ENCODE peak calls at places on chromosomes 7 and 10, in ten cellular contexts. W is SK-N-SH, Q is HepG2, R is transverse colon, X is A549, S is tibial nerve, F is GM12878, B is esophagus muscularis mucosa, N is stomach, T is sigmoid colon. K is an unnamed sample.

GRCh38 chr7:87059525-87060287 is at the start of gene ELAPOR2:
- DNase-seq in W (peak; percentile 98), F (peak; percentile 8), X (peak; percentile 19), S (peak; percentile 38), B (no peak), R (peak; percentile 86), N (peak; percentile 73), T (peak; percentile 86), Q (peak; percentile 32), K (peak; percentile 76)

GRCh38 chr7:75056476-75056875 is 17.1 kb downstream of the RCC1L start:
- DNase-seq in F (no peak), X (no peak), N (no peak), T (peak; percentile 84), S (peak; percentile 23), R (no peak), B (no peak), Q (no peak), W (no peak), K (no peak)

GRCh38 chr7:134820295-134820694 is 40.9 kb downstream of the CALD1 start:
- DNase-seq in S (no peak), X (no peak), W (no peak), Q (no peak), F (no peak), R (no peak), N (no peak), T (no peak), B (no peak), K (no peak)

GRCh38 chr7:130791746-130792145 is 57.7 kb upstream of the KLF14 start:
- DNase-seq in T (no peak), S (no peak), W (no peak), X (no peak), F (no peak), B (no peak), R (no peak), N (no peak), Q (no peak), K (no peak)

GRCh38 chr7:23017303-23017702 is 3.4 kb upstream of the HYCC1 start:
- DNase-seq in T (no peak), Q (no peak), B (no peak), N (no peak), S (no peak), F (no peak), X (no peak), R (no peak), W (no peak), K (no peak)

GRCh38 chr10:72564596-72564995 is 61.3 kb downstream of the MICU1 start:
- DNase-seq in X (peak; percentile 15), W (no peak), S (no peak), T (no peak), Q (no peak), N (no peak), B (no peak), R (no peak), F (no peak), K (no peak)

GRCh38 chr10:43888551-43888950 is 239.9 kb upstream of the ZNF32 start:
- DNase-seq in R (no peak), S (no peak), X (no peak), Q (no peak), W (no peak), T (no peak), F (no peak), B (no peak), N (no peak), K (no peak)

GRCh38 chr10:58587676-58588075 is 75.0 kb downstream of the BICC1 start:
- DNase-seq in X (no peak), R (no peak), F (no peak), Q (no peak), T (no peak), N (no peak), S (no peak), W (no peak), B (no peak), K (no peak)

GRCh38 chr7:98077762-98078161 is 28.9 kb upstream of the LMTK2 start:
- DNase-seq in B (peak; percentile 68), W (no peak), T (peak; percentile 1), N (peak; percentile 5), Q (no peak), R (no peak), S (no peak), X (no peak), F (no peak), K (no peak)

GRCh38 chr7:141550694-141551079 is 523 bp upstream of the AGK start:
- DNase-seq in T (no peak), B (no peak), W (peak; percentile 68), N (no peak), S (peak; percentile 5), Q (no peak), F (no peak), R (no peak), X (peak; percentile 7), K (no peak)

GRCh38 chr7:74684921-74685320 is 27.4 kb downstream of the GTF2I start:
- DNase-seq in T (no peak), N (no peak), F (no peak), R (no peak), S (no peak), X (peak; percentile 24), Q (no peak), W (no peak), B (no peak), K (no peak)

GRCh38 chr10:133458021-133458709 is 4.4 kb downstream of the SCART1 start:
- DNase-seq in Q (no peak), F (no peak), R (no peak), W (no peak), S (no peak), X (no peak), N (no peak), T (no peak), B (peak; percentile 88), K (peak; percentile 16)

GRCh38 chr10:34186740-34187139 is 628.4 kb downstream of the PARD3 start:
- DNase-seq in W (no peak), N (no peak), X (no peak), F (no peak), S (no peak), Q (no peak), R (no peak), B (no peak), T (no peak), K (no peak)

GRCh38 chr7:66054063-66054462 is 21.6 kb upstream of the ASL start:
- DNase-seq in R (no peak), X (no peak), S (no peak), Q (no peak), B (no peak), F (no peak), T (no peak), N (no peak), W (no peak), K (no peak)

GRCh38 chr7:107147464-107148214 is 21.2 kb upstream of the HBP1 start:
- DNase-seq in R (no peak), N (no peak), Q (peak; percentile 18), F (no peak), X (peak; percentile 43), B (no peak), W (peak; percentile 51), S (peak; percentile 29), T (no peak), K (no peak)

GRCh38 chr7:50988465-50988864 is 205.8 kb upstream of the GRB10 start:
- DNase-seq in X (no peak), S (no peak), N (no peak), W (no peak), Q (no peak), T (no peak), F (no peak), R (no peak), B (peak; percentile 39), K (no peak)

GRCh38 chr10:33321516-33321915 is 13.0 kb downstream of the NRP1 start:
- DNase-seq in N (no peak), S (no peak), Q (no peak), R (no peak), T (no peak), X (no peak), W (no peak), F (no peak), B (no peak), K (no peak)

GRCh38 chr10:88322336-88323063 is 260.6 kb downstream of the RNLS start:
- DNase-seq in X (no peak), Q (no peak), T (no peak), R (no peak), W (no peak), N (no peak), F (no peak), S (no peak), B (no peak), K (no peak)

GRCh38 chr10:131928248-131929095 is 27.7 kb downstream of the PPP2R2D start:
- DNase-seq in F (peak; percentile 40), B (no peak), Q (no peak), S (no peak), N (peak; percentile 24), T (peak; percentile 48), W (no peak), R (no peak), X (no peak), K (no peak)
- TF ChIP-seq EP300 in F (no peak), B (no peak), Q (no peak), S (no peak), N (no peak), T (no peak), W (no peak), R (no peak), X (no peak), K (no peak)

DNA sequence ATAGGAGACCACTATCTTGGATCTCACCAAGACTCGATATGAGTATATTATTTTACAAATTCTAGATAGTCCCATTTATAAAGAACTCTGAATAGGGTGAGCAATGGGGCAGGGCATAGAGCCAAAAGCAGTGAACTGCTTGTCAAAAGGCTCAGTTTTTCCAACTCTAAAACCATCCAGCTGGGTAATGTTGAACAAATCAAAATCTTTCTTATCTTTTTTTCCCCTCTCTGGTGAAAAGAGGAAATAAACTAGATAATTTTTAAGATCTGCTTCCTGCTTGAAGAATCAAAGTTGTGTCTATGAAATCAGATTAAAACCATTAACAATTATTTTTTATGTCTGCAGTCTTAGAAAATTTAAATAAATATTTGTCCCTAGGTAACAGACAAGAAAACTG is 178.6 kb downstream of the REEP3 start:
- DNase-seq in Q (no peak), R (no peak), B (no peak), T (no peak), S (peak; percentile 51), W (no peak), N (no peak), F (no peak), X (no peak), K (peak; percentile 65)
- H3K4me1 ChIP-seq in Q (no peaks in the 10 kb centered on the region), R (peaks cover 18% of the 10 kb centered on the region), B (peaks cover 39% of the 10 kb centered on the region), T (peaks cover 42% of the 10 kb centered on the region), S (peaks cover 53% of the 10 kb centered on the region), W (peaks cover 61% of the 10 kb centered on the region), N (peaks cover 27% of the 10 kb centered on the region), F (peaks cover 8% of the 10 kb centered on the region), X (peaks cover 45% of the 10 kb centered on the region), K (peaks cover 3% of the 10 kb centered on the region)

DNA sequence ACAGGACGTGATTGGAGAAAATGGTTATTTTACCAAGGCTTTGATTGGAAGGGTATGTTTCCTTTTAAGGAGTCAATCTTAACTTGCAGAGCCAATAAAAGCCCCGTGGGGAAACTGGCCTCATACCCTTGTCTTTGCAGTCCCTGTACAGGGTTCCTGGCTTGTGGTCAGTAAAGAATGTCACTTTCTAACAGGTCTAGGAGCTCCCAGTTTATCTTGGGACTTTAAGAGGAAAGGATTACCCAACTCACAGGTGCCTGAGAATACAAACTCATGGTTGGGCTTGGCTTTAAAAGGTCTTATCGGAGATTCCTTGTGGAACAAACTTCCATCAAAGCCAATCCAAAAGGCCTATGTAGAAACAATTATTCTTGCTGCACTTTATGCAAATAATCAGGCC is 221.8 kb downstream of the PHF14 start:
- DNase-seq in T (no peak), R (no peak), B (no peak), X (no peak), F (no peak), N (no peak), Q (no peak), W (no peak), S (no peak), K (no peak)
- TF ChIP-seq EP300 in T (no peak), R (no peak), B (no peak), X (no peak), F (no peak), N (no peak), Q (no peak), W (no peak), S (no peak), K (no peak)

GRCh38 chr7:156928406-156928747 is 21.1 kb upstream of the NOM1 start:
- DNase-seq in Q (no peak), S (no peak), F (no peak), W (no peak), N (no peak), X (no peak), T (no peak), B (no peak), R (no peak), K (no peak)
- H3K4me1 ChIP-seq in Q (peaks cover 6% of the 10 kb centered on the region), S (no peaks in the 10 kb centered on the region), F (no peaks in the 10 kb centered on the region), W (no peaks in the 10 kb centered on the region), N (no peaks in the 10 kb centered on the region), X (peaks cover 7% of the 10 kb centered on the region), T (no peaks in the 10 kb centered on the region), B (no peaks in the 10 kb centered on the region), R (peaks cover 7% of the 10 kb centered on the region), K (no peaks in the 10 kb centered on the region)

K was measured in ovary.